ENCODE peak calls at places on chromosomes 6 and 20, in eight cellular contexts. Z is foreskin fibroblast; M is CD8-positive, alpha-beta T cell; N is fibroblast of lung; T is MCF 10A; A is endothelial cell; F is transverse colon; O is Calu3. S is an unnamed sample.

GRCh38 chr6:168125429-168126001 is 46.5 kb upstream of the FRMD1 start:
- DNase-seq in Z (no peak), M (no peak), N (no peak), T (no peak), A (no peak), F (no peak), O (no peak), S (no peak)

GRCh38 chr6:2197177-2197671 is 48.2 kb downstream of the GMDS start:
- DNase-seq in Z (peak; percentile 66), M (no peak), N (peak; percentile 80), T (peak; percentile 54), A (no peak), F (no peak), O (no peak), S (no peak)

GRCh38 chr6:136535017-136535416 is 15.2 kb downstream of the MAP7 start:
- DNase-seq in Z (no peak), M (no peak), N (no peak), T (no peak), A (no peak), F (no peak), O (no peak), S (no peak)

GRCh38 chr6:72619883-72620696 is 1.8 kb upstream of the KCNQ5 start:
- DNase-seq in Z (peak; percentile 64), M (peak; percentile 63), N (peak; percentile 59), T (no peak), A (peak; percentile 30), F (peak; percentile 41), O (peak; percentile 10), S (peak; percentile 83)

GRCh38 chr20:33433465-33433864 is 10.1 kb downstream of the SNTA1 start:
- DNase-seq in Z (peak; percentile 56), M (no peak), N (no peak), T (no peak), A (no peak), F (no peak), O (no peak), S (no peak)

GRCh38 chr20:57255183-57255582 is 11.3 kb downstream of the BMP7 start:
- DNase-seq in Z (no peak), M (no peak), N (no peak), T (no peak), A (no peak), F (no peak), O (no peak), S (no peak)

GRCh38 chr6:156971153-156971882 is 194.1 kb downstream of the ARID1B start:
- DNase-seq in Z (no peak), M (no peak), N (peak; percentile 32), T (no peak), A (no peak), F (no peak), O (no peak), S (no peak)

GRCh38 chr6:124859366-124859765 is 102.9 kb upstream of the RNF217 start:
- DNase-seq in Z (no peak), M (no peak), N (no peak), T (no peak), A (no peak), F (no peak), O (no peak), S (no peak)

GRCh38 chr6:111482236-111482958 is 621 bp downstream of the REV3L start:
- DNase-seq in Z (peak; percentile 68), M (peak; percentile 46), N (peak; percentile 52), T (no peak), A (peak; percentile 34), F (peak; percentile 57), O (peak; percentile 56), S (peak; percentile 52)

GRCh38 chr6:54719633-54720032 is 126.9 kb upstream of the FAM83B start:
- DNase-seq in Z (no peak), M (no peak), N (no peak), T (no peak), A (no peak), F (no peak), O (no peak), S (no peak)

GRCh38 chr6:54715990-54716389 is 130.6 kb upstream of the FAM83B start:
- DNase-seq in Z (no peak), M (no peak), N (no peak), T (no peak), A (no peak), F (no peak), O (no peak), S (no peak)

GRCh38 chr6:54717849-54718455 is 128.6 kb upstream of the FAM83B start:
- DNase-seq in Z (peak; percentile 42), M (peak; percentile 33), N (peak; percentile 34), T (peak; percentile 80), A (peak; percentile 71), F (peak; percentile 86), O (peak; percentile 83), S (peak; percentile 18)

GRCh38 chr6:54718541-54719023 is 128.0 kb upstream of the FAM83B start:
- DNase-seq in Z (no peak), M (no peak), N (no peak), T (no peak), A (no peak), F (peak; percentile 47), O (peak; percentile 52), S (no peak)

DNA sequence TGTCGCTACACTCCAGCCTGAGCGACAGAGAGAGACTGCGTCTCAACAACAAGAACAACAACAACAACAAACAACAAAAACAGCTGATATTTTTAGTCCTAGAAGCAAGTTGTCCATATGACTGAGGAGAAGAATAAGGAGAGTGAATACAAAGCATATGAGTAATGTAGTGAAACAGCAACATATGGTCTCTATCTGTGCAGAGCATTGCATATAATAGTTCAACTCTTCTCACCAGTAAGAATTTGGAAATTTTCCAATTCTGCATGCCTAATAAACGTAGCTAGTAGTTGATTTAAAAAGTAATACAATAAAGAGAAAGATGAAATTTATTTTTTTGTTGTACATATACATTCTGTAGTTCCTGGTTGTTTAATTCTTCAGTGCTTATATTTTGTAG is 129.7 kb upstream of the FAM83B start:
- DNase-seq in Z (peak; percentile 27), M (no peak), N (peak; percentile 2), T (no peak), A (no peak), F (no peak), O (no peak), S (no peak)
- TF ChIP-seq CTCF in Z (no peak), M (no peak), N (no peak), T (no peak), A (no peak), F (no peak), O (no peak), S (no peak)

GRCh38 chr6:5956939-5957338 is 49.8 kb downstream of the NRN1 start:
- DNase-seq in Z (no peak), M (no peak), N (no peak), T (no peak), A (no peak), F (no peak), O (no peak), S (no peak)
- TF ChIP-seq CTCF in Z (no peak), M (no peak), N (no peak), T (no peak), A (no peak), F (no peak), O (no peak), S (no peak)

DNA sequence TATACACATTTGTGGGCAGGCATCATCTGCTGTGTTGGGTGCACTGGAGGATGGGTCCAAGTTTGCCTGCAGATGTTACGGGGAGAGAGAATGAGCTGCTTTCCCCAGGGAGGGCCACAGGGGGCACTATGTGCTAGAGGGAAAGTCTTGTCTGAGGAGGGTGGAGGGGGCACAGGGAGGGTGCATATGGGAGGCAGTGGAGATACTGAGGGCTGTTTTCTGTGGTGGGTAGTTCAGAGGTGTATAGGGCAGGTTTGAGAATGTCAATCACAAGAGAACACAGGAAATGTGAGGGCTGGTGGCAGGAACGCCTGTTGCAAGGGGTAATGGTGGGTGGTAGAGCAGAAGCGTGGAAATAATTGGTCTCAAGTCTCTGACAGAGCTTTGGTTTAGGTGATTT is 7.7 kb upstream of the PTPRA start:
- DNase-seq in Z (no peak), M (peak; percentile 58), N (no peak), T (no peak), A (no peak), F (no peak), O (no peak), S (no peak)
- TF ChIP-seq CTCF in Z (no peak), M (peak; percentile 26), N (peak; percentile 10), T (no peak), A (no peak), F (no peak), O (no peak), S (no peak)

DNA sequence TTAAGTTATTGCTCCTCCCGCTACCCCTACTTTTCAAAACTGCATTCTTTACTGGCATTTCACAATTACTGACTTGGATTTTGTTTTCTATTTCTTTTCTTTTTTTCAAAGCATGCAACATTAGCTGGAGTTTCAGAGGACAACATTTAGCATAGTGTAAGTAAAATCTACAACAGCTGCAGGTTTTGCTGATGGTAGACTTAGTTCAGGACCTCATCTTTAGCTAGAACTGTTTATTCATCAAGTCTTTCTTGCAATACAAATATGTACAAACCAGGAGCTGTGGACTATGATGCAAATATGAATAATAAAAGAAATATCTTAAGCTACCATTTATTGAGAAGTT is 728 bp upstream of the CEP162 start:
- DNase-seq in Z (no peak), M (no peak), N (no peak), T (no peak), A (no peak), F (no peak), O (no peak), S (no peak)
- TF ChIP-seq CTCF in Z (no peak), M (no peak), N (no peak), T (no peak), A (no peak), F (no peak), O (no peak), S (no peak)

S was measured in GM20000.